ENCODE peak calls at places on chromosomes 7 and 10, in four cellular contexts. One of them, this sample, is unnamed.

GRCh38 chr7:71860572-71860971 is 551.6 kb downstream of the CALN1 start:
- DNase-seq in fibroblast of lung: no peak
- DNase-seq in gastrocnemius medialis: no peak
- DNase-seq in H9: no peak
- DNase-seq in this sample: no peak

GRCh38 chr10:3659518-3659917 is 125.5 kb downstream of the KLF6 start:
- DNase-seq in H9: no peak
- DNase-seq in gastrocnemius medialis: no peak
- DNase-seq in fibroblast of lung: no peak
- DNase-seq in this sample: no peak

GRCh38 chr10:11810313-11810766 is 12.8 kb upstream of the PROSER2 start:
- DNase-seq in gastrocnemius medialis: no peak
- DNase-seq in H9: no peak
- DNase-seq in fibroblast of lung: peak
- DNase-seq in this sample: no peak

GRCh38 chr7:154212861-154213260 is 160.7 kb downstream of the DPP6 start:
- DNase-seq in fibroblast of lung: no peak
- DNase-seq in H9: no peak
- DNase-seq in gastrocnemius medialis: no peak
- DNase-seq in this sample: no peak

GRCh38 chr10:132112611-132113010 is 46.9 kb downstream of the JAKMIP3 start:
- DNase-seq in H9: no peak
- DNase-seq in gastrocnemius medialis: no peak
- DNase-seq in fibroblast of lung: no peak
- DNase-seq in this sample: no peak

GRCh38 chr7:44145419-44145968 is 4.4 kb upstream of the MYL7 start:
- DNase-seq in gastrocnemius medialis: no peak
- DNase-seq in fibroblast of lung: no peak
- DNase-seq in H9: peak
- DNase-seq in this sample: no peak

GRCh38 chr7:45893374-45893995 is 5.2 kb downstream of the IGFBP1 start:
- DNase-seq in H9: no peak
- DNase-seq in gastrocnemius medialis: no peak
- DNase-seq in fibroblast of lung: no peak
- DNase-seq in this sample: no peak

GRCh38 chr7:143367972-143368371 is 5.5 kb upstream of the FAM131B start:
- DNase-seq in fibroblast of lung: no peak
- DNase-seq in H9: no peak
- DNase-seq in gastrocnemius medialis: no peak
- DNase-seq in this sample: peak

GRCh38 chr10:86688398-86688921 is 20.1 kb downstream of the LDB3 start:
- DNase-seq in gastrocnemius medialis: peak
- DNase-seq in H9: peak
- DNase-seq in fibroblast of lung: peak
- DNase-seq in this sample: peak

GRCh38 chr10:116689096-116689495 is 53.3 kb downstream of the HSPA12A start:
- DNase-seq in gastrocnemius medialis: no peak
- DNase-seq in fibroblast of lung: no peak
- DNase-seq in H9: no peak
- DNase-seq in this sample: no peak

GRCh38 chr10:78957471-78958039 is 111.2 kb upstream of the ZMIZ1 start:
- DNase-seq in fibroblast of lung: no peak
- DNase-seq in gastrocnemius medialis: no peak
- DNase-seq in H9: no peak
- DNase-seq in this sample: peak

GRCh38 chr10:122421054-122421625 is 33.3 kb upstream of the ARMS2 start:
- DNase-seq in H9: no peak
- DNase-seq in fibroblast of lung: no peak
- DNase-seq in gastrocnemius medialis: no peak
- DNase-seq in this sample: no peak

GRCh38 chr10:131686781-131687419 is 213.9 kb upstream of the PPP2R2D start:
- DNase-seq in fibroblast of lung: no peak
- DNase-seq in H9: no peak
- DNase-seq in gastrocnemius medialis: no peak
- DNase-seq in this sample: no peak

GRCh38 chr10:4633776-4634175 is 192.2 kb upstream of the AKR1E2 start:
- DNase-seq in fibroblast of lung: no peak
- DNase-seq in H9: no peak
- DNase-seq in gastrocnemius medialis: no peak
- DNase-seq in this sample: no peak

GRCh38 chr10:52068485-52068884 is 245.6 kb upstream of the DKK1 start:
- DNase-seq in H9: no peak
- DNase-seq in gastrocnemius medialis: no peak
- DNase-seq in fibroblast of lung: no peak
- DNase-seq in this sample: no peak

GRCh38 chr7:82964150-82964882 is 198.4 kb downstream of the PCLO start:
- DNase-seq in H9: no peak
- DNase-seq in gastrocnemius medialis: no peak
- DNase-seq in fibroblast of lung: no peak
- DNase-seq in this sample: no peak

GRCh38 chr7:132443776-132444520 is 132.3 kb downstream of the PLXNA4 start:
- DNase-seq in fibroblast of lung: no peak
- DNase-seq in H9: no peak
- DNase-seq in gastrocnemius medialis: no peak
- DNase-seq in this sample: no peak

DNA sequence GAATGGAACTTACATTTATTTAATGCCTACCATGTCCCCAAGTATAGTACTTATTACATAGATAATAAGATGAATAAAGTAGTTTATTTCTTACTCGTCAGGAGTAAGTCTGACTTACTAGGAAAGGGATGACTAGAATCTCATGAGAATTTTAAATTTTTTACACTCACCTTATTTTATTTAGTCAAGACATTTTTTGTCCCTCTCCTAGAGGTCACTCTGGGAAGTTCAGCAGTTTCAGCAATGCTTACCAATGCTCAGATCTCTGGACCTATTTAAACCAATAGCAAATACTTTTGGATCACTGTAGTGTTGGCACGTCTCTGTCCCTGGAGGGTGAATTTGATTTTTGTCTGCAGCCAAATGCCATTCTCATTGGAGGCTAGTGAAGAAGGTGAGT is 10.7 kb upstream of the ACTA2 start:
- DNase-seq in gastrocnemius medialis: no peak
- DNase-seq in fibroblast of lung: no peak
- DNase-seq in H9: no peak
- DNase-seq in this sample: no peak
- TF ChIP-seq CTCF in gastrocnemius medialis: no peak
- TF ChIP-seq CTCF in fibroblast of lung: no peak
- TF ChIP-seq CTCF in H9: peak
- TF ChIP-seq CTCF in this sample: peak

GRCh38 chr7:94366827-94367226 is 27.9 kb upstream of the COL1A2 start:
- DNase-seq in gastrocnemius medialis: no peak
- DNase-seq in fibroblast of lung: no peak
- DNase-seq in H9: no peak
- DNase-seq in this sample: no peak

GRCh38 chr7:94368371-94368791 is 26.3 kb upstream of the COL1A2 start:
- DNase-seq in H9: no peak
- DNase-seq in gastrocnemius medialis: no peak
- DNase-seq in fibroblast of lung: peak
- DNase-seq in this sample: peak

GRCh38 chr7:94364816-94365215 is 29.9 kb upstream of the COL1A2 start:
- DNase-seq in H9: no peak
- DNase-seq in gastrocnemius medialis: no peak
- DNase-seq in fibroblast of lung: no peak
- DNase-seq in this sample: peak

GRCh38 chr7:94366163-94366562 is 28.5 kb upstream of the COL1A2 start:
- DNase-seq in H9: no peak
- DNase-seq in gastrocnemius medialis: no peak
- DNase-seq in fibroblast of lung: no peak
- DNase-seq in this sample: no peak

DNA sequence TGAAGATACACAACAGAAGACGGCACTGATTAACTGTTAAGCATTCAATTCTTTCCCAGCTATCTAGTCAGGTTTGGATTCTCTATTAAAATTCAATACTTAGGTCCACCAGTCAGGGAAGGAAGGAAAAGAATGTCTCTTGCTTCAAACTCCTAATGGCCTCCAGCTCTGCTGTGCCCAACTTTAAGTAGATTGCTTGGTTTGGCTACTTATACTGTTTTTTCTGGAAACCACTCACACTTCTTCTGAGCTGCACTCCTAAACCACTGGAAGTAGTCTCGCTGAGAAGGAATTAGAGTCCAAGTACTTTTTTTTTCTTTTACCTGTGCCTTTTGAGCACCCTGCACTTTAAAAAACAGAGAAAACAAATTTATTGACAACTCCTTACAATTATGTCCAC is 26.8 kb upstream of the COL1A2 start:
- DNase-seq in gastrocnemius medialis: no peak
- DNase-seq in H9: no peak
- DNase-seq in fibroblast of lung: peak
- DNase-seq in this sample: peak
- TF ChIP-seq CTCF in gastrocnemius medialis: no peak
- TF ChIP-seq CTCF in H9: no peak
- TF ChIP-seq CTCF in fibroblast of lung: no peak
- TF ChIP-seq CTCF in this sample: no peak

GRCh38 chr7:50564630-50565558 is at the start of gene DDC:
- DNase-seq in H9: no peak
- DNase-seq in gastrocnemius medialis: no peak
- DNase-seq in fibroblast of lung: no peak
- DNase-seq in this sample: no peak

GRCh38 chr7:50560865-50561351 is 4.3 kb downstream of the DDC start:
- DNase-seq in H9: no peak
- DNase-seq in gastrocnemius medialis: no peak
- DNase-seq in fibroblast of lung: no peak
- DNase-seq in this sample: no peak

GRCh38 chr7:50565559-50565916 is 333 bp upstream of the DDC start:
- DNase-seq in fibroblast of lung: no peak
- DNase-seq in gastrocnemius medialis: no peak
- DNase-seq in H9: no peak
- DNase-seq in this sample: no peak

GRCh38 chr7:50564171-50564570 is 1.0 kb downstream of the DDC start:
- DNase-seq in gastrocnemius medialis: no peak
- DNase-seq in H9: no peak
- DNase-seq in fibroblast of lung: no peak
- DNase-seq in this sample: no peak

GRCh38 chr7:50562126-50562525 is 3.1 kb downstream of the DDC start:
- DNase-seq in gastrocnemius medialis: no peak
- DNase-seq in fibroblast of lung: no peak
- DNase-seq in H9: no peak
- DNase-seq in this sample: no peak
- TF ChIP-seq CTCF in gastrocnemius medialis: no peak
- TF ChIP-seq CTCF in fibroblast of lung: no peak
- TF ChIP-seq CTCF in H9: peak
- TF ChIP-seq CTCF in this sample: no peak

GRCh38 chr10:71748671-71749191 is 24.6 kb downstream of the VSIR start:
- DNase-seq in H9: peak
- DNase-seq in fibroblast of lung: no peak
- DNase-seq in gastrocnemius medialis: peak
- DNase-seq in this sample: no peak
- TF ChIP-seq CTCF in H9: no peak
- TF ChIP-seq CTCF in fibroblast of lung: no peak
- TF ChIP-seq CTCF in gastrocnemius medialis: no peak
- TF ChIP-seq CTCF in this sample: peak

GRCh38 chr10:69307434-69307833 is 29.1 kb downstream of the HK1 start:
- DNase-seq in H9: no peak
- DNase-seq in fibroblast of lung: no peak
- DNase-seq in gastrocnemius medialis: no peak
- DNase-seq in this sample: no peak
- TF ChIP-seq CTCF in H9: no peak
- TF ChIP-seq CTCF in fibroblast of lung: no peak
- TF ChIP-seq CTCF in gastrocnemius medialis: no peak
- TF ChIP-seq CTCF in this sample: no peak

This sample was measured in HFFc6.